ENCODE peak calls at places on chromosomes 12 and 14, in four cellular contexts. One of them, this sample, is unnamed.

GRCh38 chr12:121144416-121144914 is 11.8 kb downstream of the P2RX7 start:
- DNase-seq in stomach: no peak
- DNase-seq in substantia nigra: no peak
- DNase-seq in CD8-positive, alpha-beta memory T cell: no peak
- DNase-seq in this sample: no peak

GRCh38 chr14:73248294-73248868 is 11.1 kb downstream of the PAPLN start:
- DNase-seq in stomach: no peak
- DNase-seq in substantia nigra: no peak
- DNase-seq in CD8-positive, alpha-beta memory T cell: no peak
- DNase-seq in this sample: no peak

GRCh38 chr14:65936342-65936741 is 523.8 kb downstream of the FUT8 start:
- DNase-seq in stomach: no peak
- DNase-seq in substantia nigra: no peak
- DNase-seq in CD8-positive, alpha-beta memory T cell: no peak
- DNase-seq in this sample: no peak

GRCh38 chr12:67025543-67026114 is 243.5 kb upstream of the CAND1 start:
- DNase-seq in stomach: peak; percentile 35
- DNase-seq in substantia nigra: no peak
- DNase-seq in CD8-positive, alpha-beta memory T cell: peak; percentile 7
- DNase-seq in this sample: no peak

GRCh38 chr12:75636607-75637006 is 125.2 kb upstream of the KRR1 start:
- DNase-seq in stomach: no peak
- DNase-seq in substantia nigra: no peak
- DNase-seq in CD8-positive, alpha-beta memory T cell: no peak
- DNase-seq in this sample: no peak

GRCh38 chr14:55340482-55340881 is 69.3 kb downstream of the FBXO34 start:
- DNase-seq in stomach: no peak
- DNase-seq in substantia nigra: no peak
- DNase-seq in CD8-positive, alpha-beta memory T cell: no peak
- DNase-seq in this sample: peak; percentile 47

GRCh38 chr12:71160585-71160984 is 2.8 kb upstream of the TSPAN8 start:
- DNase-seq in stomach: no peak
- DNase-seq in substantia nigra: no peak
- DNase-seq in CD8-positive, alpha-beta memory T cell: no peak
- DNase-seq in this sample: no peak

GRCh38 chr12:111360325-111360930 is 8.5 kb downstream of the PHETA1 start:
- DNase-seq in stomach: no peak
- DNase-seq in substantia nigra: no peak
- DNase-seq in CD8-positive, alpha-beta memory T cell: no peak
- DNase-seq in this sample: no peak

GRCh38 chr12:121008347-121009098 is 7.8 kb downstream of the C12orf43 start:
- DNase-seq in stomach: no peak
- DNase-seq in substantia nigra: no peak
- DNase-seq in CD8-positive, alpha-beta memory T cell: no peak
- DNase-seq in this sample: no peak

GRCh38 chr14:75295491-75296338 is 17.1 kb downstream of the FOS start:
- DNase-seq in stomach: peak; percentile 87
- DNase-seq in substantia nigra: peak; percentile 78
- DNase-seq in CD8-positive, alpha-beta memory T cell: peak; percentile 68
- DNase-seq in this sample: peak; percentile 83

GRCh38 chr14:75299576-75299975 is 20.9 kb downstream of the FOS start:
- DNase-seq in stomach: no peak
- DNase-seq in substantia nigra: no peak
- DNase-seq in CD8-positive, alpha-beta memory T cell: no peak
- DNase-seq in this sample: no peak

GRCh38 chr14:75299064-75299463 is 20.4 kb downstream of the FOS start:
- DNase-seq in stomach: no peak
- DNase-seq in substantia nigra: no peak
- DNase-seq in CD8-positive, alpha-beta memory T cell: no peak
- DNase-seq in this sample: no peak

GRCh38 chr14:75298187-75298985 is 19.8 kb downstream of the FOS start:
- DNase-seq in stomach: peak; percentile 55
- DNase-seq in substantia nigra: no peak
- DNase-seq in CD8-positive, alpha-beta memory T cell: no peak
- DNase-seq in this sample: no peak

GRCh38 chr14:75297417-75298040 is 18.9 kb downstream of the FOS start:
- DNase-seq in stomach: no peak
- DNase-seq in substantia nigra: no peak
- DNase-seq in CD8-positive, alpha-beta memory T cell: no peak
- DNase-seq in this sample: no peak
- H3K27ac ChIP-seq in stomach: no peak overlapping the region
- H3K27ac ChIP-seq in substantia nigra: peak overlapping the region; percentile 42
- H3K27ac ChIP-seq in CD8-positive, alpha-beta memory T cell: no peak overlapping the region
- H3K27ac ChIP-seq in this sample: peak overlapping the region; percentile 28

GRCh38 chr12:19415563-19415962 is 23.7 kb upstream of the AEBP2 start:
- DNase-seq in stomach: no peak
- DNase-seq in substantia nigra: no peak
- DNase-seq in CD8-positive, alpha-beta memory T cell: no peak
- DNase-seq in this sample: no peak

GRCh38 chr12:19410211-19410610 is 29.1 kb upstream of the AEBP2 start:
- DNase-seq in stomach: no peak
- DNase-seq in substantia nigra: no peak
- DNase-seq in CD8-positive, alpha-beta memory T cell: no peak
- DNase-seq in this sample: no peak

GRCh38 chr12:19411234-19412221 is 27.8 kb upstream of the AEBP2 start:
- DNase-seq in stomach: no peak
- DNase-seq in substantia nigra: no peak
- DNase-seq in CD8-positive, alpha-beta memory T cell: no peak
- DNase-seq in this sample: no peak

GRCh38 chr12:19410639-19411184 is 28.6 kb upstream of the AEBP2 start:
- DNase-seq in stomach: no peak
- DNase-seq in substantia nigra: no peak
- DNase-seq in CD8-positive, alpha-beta memory T cell: no peak
- DNase-seq in this sample: no peak

DNA sequence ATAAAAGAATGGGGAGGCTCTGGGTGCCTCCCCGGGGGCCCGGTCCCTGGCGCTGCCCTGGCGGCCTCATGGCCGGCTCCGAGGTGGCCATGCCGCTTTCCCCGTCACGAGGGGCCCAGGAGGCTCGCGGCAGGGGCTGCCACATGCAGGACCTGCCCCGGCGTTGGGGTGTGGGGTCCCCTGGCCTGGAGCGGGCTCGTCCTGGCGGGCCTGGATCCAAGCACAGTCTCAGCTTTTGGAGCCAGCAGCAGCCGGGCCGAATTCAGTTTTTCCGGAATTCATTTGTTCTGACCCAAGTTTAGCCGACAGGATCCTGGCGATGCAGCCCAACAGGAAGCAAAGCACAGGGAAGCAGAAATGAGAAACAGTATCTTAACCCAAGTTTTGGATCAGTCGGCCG is 26.4 kb upstream of the AEBP2 start:
- DNase-seq in stomach: no peak
- DNase-seq in substantia nigra: no peak
- DNase-seq in CD8-positive, alpha-beta memory T cell: no peak
- DNase-seq in this sample: no peak
- H3K27ac ChIP-seq in stomach: no peak overlapping the region
- H3K27ac ChIP-seq in substantia nigra: no peak overlapping the region
- H3K27ac ChIP-seq in CD8-positive, alpha-beta memory T cell: no peak overlapping the region
- H3K27ac ChIP-seq in this sample: no peak overlapping the region

DNA sequence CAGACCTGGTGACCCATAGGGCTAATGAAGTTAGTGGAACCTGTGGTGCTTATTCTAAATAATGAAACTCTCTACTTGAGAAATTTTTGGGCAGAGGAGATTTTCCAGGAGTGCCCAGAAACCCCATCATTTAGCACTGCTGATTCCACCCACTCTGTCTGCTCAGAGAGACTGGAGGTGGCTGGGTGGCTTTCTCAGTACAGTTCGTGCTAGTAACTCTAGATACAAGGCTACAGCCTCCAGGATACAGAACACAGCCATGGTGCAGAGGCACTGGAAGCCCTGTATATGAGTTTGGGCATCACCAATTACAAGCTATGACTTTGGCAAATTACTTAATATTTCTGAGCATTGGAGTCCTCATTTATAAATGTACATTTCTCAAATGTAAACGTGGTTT is 32.4 kb downstream of the CCDC177 start:
- DNase-seq in stomach: no peak
- DNase-seq in substantia nigra: no peak
- DNase-seq in CD8-positive, alpha-beta memory T cell: no peak
- DNase-seq in this sample: no peak
- H3K27ac ChIP-seq in stomach: no peak overlapping the region
- H3K27ac ChIP-seq in substantia nigra: no peak overlapping the region
- H3K27ac ChIP-seq in CD8-positive, alpha-beta memory T cell: no peak overlapping the region
- H3K27ac ChIP-seq in this sample: no peak overlapping the region

GRCh38 chr12:79413796-79414195 is 277.0 kb downstream of the PAWR start:
- DNase-seq in stomach: no peak
- DNase-seq in substantia nigra: no peak
- DNase-seq in CD8-positive, alpha-beta memory T cell: no peak
- DNase-seq in this sample: no peak
- H3K27ac ChIP-seq in stomach: no peak overlapping the region
- H3K27ac ChIP-seq in substantia nigra: no peak overlapping the region
- H3K27ac ChIP-seq in CD8-positive, alpha-beta memory T cell: no peak overlapping the region
- H3K27ac ChIP-seq in this sample: no peak overlapping the region

GRCh38 chr14:105197274-105197673 is 16.2 kb upstream of the NUDT14 start:
- DNase-seq in stomach: no peak
- DNase-seq in substantia nigra: no peak
- DNase-seq in CD8-positive, alpha-beta memory T cell: no peak
- DNase-seq in this sample: no peak

GRCh38 chr14:105195051-105195450 is 13.9 kb upstream of the NUDT14 start:
- DNase-seq in stomach: no peak
- DNase-seq in substantia nigra: no peak
- DNase-seq in CD8-positive, alpha-beta memory T cell: no peak
- DNase-seq in this sample: no peak

GRCh38 chr14:105195533-105196227 is 14.6 kb upstream of the NUDT14 start:
- DNase-seq in stomach: no peak
- DNase-seq in substantia nigra: no peak
- DNase-seq in CD8-positive, alpha-beta memory T cell: no peak
- DNase-seq in this sample: no peak

GRCh38 chr14:105198588-105198987 is 17.5 kb upstream of the NUDT14 start:
- DNase-seq in stomach: no peak
- DNase-seq in substantia nigra: no peak
- DNase-seq in CD8-positive, alpha-beta memory T cell: no peak
- DNase-seq in this sample: no peak

GRCh38 chr14:105196228-105196960 is 15.3 kb upstream of the NUDT14 start:
- DNase-seq in stomach: no peak
- DNase-seq in substantia nigra: no peak
- DNase-seq in CD8-positive, alpha-beta memory T cell: no peak
- DNase-seq in this sample: no peak
- H3K27ac ChIP-seq in stomach: peak overlapping the region; percentile 33
- H3K27ac ChIP-seq in substantia nigra: no peak overlapping the region
- H3K27ac ChIP-seq in CD8-positive, alpha-beta memory T cell: no peak overlapping the region
- H3K27ac ChIP-seq in this sample: no peak overlapping the region

DNA sequence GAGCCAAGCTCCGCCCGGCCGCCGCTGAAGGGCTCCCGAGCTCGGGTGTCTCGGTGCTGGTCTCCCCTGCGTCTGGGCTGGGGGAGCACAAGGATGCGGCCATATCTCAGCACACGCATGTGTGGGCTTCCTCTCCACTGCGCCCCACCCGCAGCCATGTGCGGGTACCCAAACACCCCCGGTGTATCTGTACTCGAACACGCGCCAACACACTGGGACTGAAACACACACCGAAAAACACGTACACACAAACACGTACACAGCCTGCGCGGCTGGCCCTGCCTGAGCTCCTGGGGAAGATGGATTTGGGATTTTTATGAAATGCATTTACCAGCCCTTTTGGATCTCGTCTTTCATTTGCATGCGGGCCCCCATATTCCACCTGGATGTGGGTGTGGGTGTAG is 897 bp upstream of the TBX3 start:
- DNase-seq in stomach: no peak
- DNase-seq in substantia nigra: no peak
- DNase-seq in CD8-positive, alpha-beta memory T cell: no peak
- DNase-seq in this sample: no peak
- H3K27ac ChIP-seq in stomach: peak overlapping the region; percentile 35
- H3K27ac ChIP-seq in substantia nigra: no peak overlapping the region
- H3K27ac ChIP-seq in CD8-positive, alpha-beta memory T cell: no peak overlapping the region
- H3K27ac ChIP-seq in this sample: no peak overlapping the region

GRCh38 chr12:44848771-44849085 is 27.4 kb downstream of the NELL2 start:
- DNase-seq in stomach: no peak
- DNase-seq in substantia nigra: no peak
- DNase-seq in CD8-positive, alpha-beta memory T cell: no peak
- DNase-seq in this sample: no peak
- H3K27ac ChIP-seq in stomach: no peak overlapping the region
- H3K27ac ChIP-seq in substantia nigra: no peak overlapping the region
- H3K27ac ChIP-seq in CD8-positive, alpha-beta memory T cell: peak overlapping the region; percentile 72
- H3K27ac ChIP-seq in this sample: no peak overlapping the region

GRCh38 chr12:11854011-11854499 is 204.6 kb downstream of the ETV6 start:
- DNase-seq in stomach: no peak
- DNase-seq in substantia nigra: no peak
- DNase-seq in CD8-positive, alpha-beta memory T cell: no peak
- DNase-seq in this sample: no peak
- H3K27ac ChIP-seq in stomach: no peak overlapping the region
- H3K27ac ChIP-seq in substantia nigra: no peak overlapping the region
- H3K27ac ChIP-seq in CD8-positive, alpha-beta memory T cell: no peak overlapping the region
- H3K27ac ChIP-seq in this sample: no peak overlapping the region

GRCh38 chr12:105696-106095 is 39.1 kb downstream of the IQSEC3 start:
- DNase-seq in stomach: no peak
- DNase-seq in substantia nigra: no peak
- DNase-seq in CD8-positive, alpha-beta memory T cell: no peak
- DNase-seq in this sample: no peak
- H3K27ac ChIP-seq in stomach: no peak overlapping the region
- H3K27ac ChIP-seq in substantia nigra: no peak overlapping the region
- H3K27ac ChIP-seq in CD8-positive, alpha-beta memory T cell: no peak overlapping the region
- H3K27ac ChIP-seq in this sample: no peak overlapping the region

DNA sequence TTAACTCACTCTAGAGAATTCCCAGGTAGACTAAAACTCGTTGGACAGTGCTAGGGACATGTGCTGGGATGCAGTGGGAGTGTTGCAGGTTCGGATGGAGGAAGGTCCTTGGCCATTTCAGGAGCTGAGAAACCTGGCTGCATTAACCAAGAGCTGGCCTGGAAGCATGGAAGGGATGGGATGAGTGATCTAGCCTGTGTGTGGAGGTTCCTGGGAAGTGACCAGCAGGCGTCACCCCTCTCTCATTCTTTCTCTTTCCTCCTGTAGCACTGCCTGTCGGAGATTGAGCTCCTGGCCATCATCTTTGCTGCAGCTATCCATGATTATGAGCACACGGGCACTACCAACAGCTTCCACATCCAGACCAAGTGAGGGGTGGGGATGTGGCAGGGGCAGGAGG is 15.6 kb downstream of the PPP1R1A start:
- DNase-seq in stomach: no peak
- DNase-seq in substantia nigra: no peak
- DNase-seq in CD8-positive, alpha-beta memory T cell: no peak
- DNase-seq in this sample: no peak
- H3K27ac ChIP-seq in stomach: no peak overlapping the region
- H3K27ac ChIP-seq in substantia nigra: no peak overlapping the region
- H3K27ac ChIP-seq in CD8-positive, alpha-beta memory T cell: no peak overlapping the region
- H3K27ac ChIP-seq in this sample: no peak overlapping the region

This sample was measured in pancreas.